ENCODE peak calls at places on chromosomes 6 and 20, in eight cellular contexts. V is activated T-cell treated with anti-CD3 and anti-CD28 coated beads for 24 hours; J is EH; O is activated CD4-positive, CD25-positive, alpha-beta regulatory T cell; N is gastrocnemius medialis; M is stimulated activated CD8-positive, alpha-beta memory T cell treated with anti-CD3 and anti-CD28 coated beads, Interleukin-15, amount 100 ng/mL, for 1 hour; R is memory B cell; D is activated CD4-positive, alpha-beta T cell treated with anti-CD3 and anti-CD28 coated beads, Interleukin-2, amount 10 ng/mL, durations not matched to agents 7 days and 5 days. H is an unnamed sample.

GRCh38 chr20:33076662-33077398 is 2.6 kb upstream of the BPIFB4 start:
- DNase-seq in V (no peak), J (no peak), O (no peak), N (no peak), M (no peak), R (no peak), D (peak), H (no peak)

GRCh38 chr6:142074516-142074915 is 58.2 kb upstream of the GJE1 start:
- DNase-seq in V (no peak), J (no peak), O (no peak), N (no peak), M (no peak), R (no peak), D (no peak), H (no peak)

GRCh38 chr6:170043881-170044790 is 246.7 kb downstream of the DLL1 start:
- DNase-seq in V (no peak), J (no peak), O (no peak), N (peak), M (no peak), R (no peak), D (no peak), H (no peak)

GRCh38 chr20:50146732-50147662 is 6.5 kb downstream of the PEDS1 start:
- DNase-seq in V (peak), J (peak), O (peak), N (peak), M (peak), R (peak), D (peak), H (peak)

GRCh38 chr20:59771506-59772372 is 161.7 kb downstream of the SYCP2 start:
- DNase-seq in V (no peak), J (no peak), O (no peak), N (no peak), M (no peak), R (no peak), D (no peak), H (no peak)

GRCh38 chr6:125765944-125766343 is 16.5 kb downstream of the HEY2 start:
- DNase-seq in V (no peak), J (no peak), O (no peak), N (no peak), M (no peak), R (no peak), D (no peak), H (no peak)

GRCh38 chr6:148835920-148836441 is 89.2 kb downstream of the UST start:
- DNase-seq in V (peak), J (peak), O (peak), N (no peak), M (no peak), R (no peak), D (no peak), H (no peak)

GRCh38 chr6:34531580-34532201 is 24.4 kb downstream of the SPDEF start:
- DNase-seq in V (peak), J (no peak), O (no peak), N (peak), M (no peak), R (no peak), D (peak), H (no peak)

GRCh38 chr20:14580426-14581074 is 243.1 kb upstream of the FLRT3 start:
- DNase-seq in V (no peak), J (no peak), O (no peak), N (no peak), M (no peak), R (no peak), D (no peak), H (no peak)

GRCh38 chr20:1396702-1397101 is 3.8 kb upstream of the FKBP1A start:
- DNase-seq in V (no peak), J (no peak), O (no peak), N (no peak), M (no peak), R (no peak), D (no peak), H (no peak)

GRCh38 chr20:38217791-38218565 is 42.6 kb downstream of the KIAA1755 start:
- DNase-seq in V (no peak), J (peak), O (no peak), N (peak), M (no peak), R (no peak), D (no peak), H (no peak)

GRCh38 chr6:2448826-2449571 is 203.6 kb upstream of the GMDS start:
- DNase-seq in V (no peak), J (peak), O (no peak), N (no peak), M (no peak), R (no peak), D (peak), H (peak)

GRCh38 chr20:51014797-51015722 is 7.8 kb downstream of the KCNG1 start:
- DNase-seq in V (peak), J (peak), O (no peak), N (no peak), M (no peak), R (no peak), D (peak), H (no peak)

GRCh38 chr20:8148501-8148900 is 16.4 kb downstream of the PLCB1 start:
- DNase-seq in V (no peak), J (peak), O (no peak), N (no peak), M (no peak), R (no peak), D (no peak), H (no peak)

GRCh38 chr6:83055366-83055964 is 10.2 kb downstream of the UBE3D start:
- DNase-seq in V (no peak), J (peak), O (peak), N (no peak), M (no peak), R (peak), D (peak), H (peak)

GRCh38 chr20:19868383-19868782 is 110.3 kb downstream of the RIN2 start:
- DNase-seq in V (no peak), J (no peak), O (no peak), N (no peak), M (no peak), R (no peak), D (no peak), H (no peak)

GRCh38 chr20:57294558-57294957 is 28.1 kb upstream of the BMP7 start:
- DNase-seq in V (no peak), J (no peak), O (no peak), N (no peak), M (no peak), R (no peak), D (no peak), H (no peak)

GRCh38 chr20:31842471-31843157 is 2.8 kb downstream of the FOXS1 start:
- DNase-seq in V (no peak), J (peak), O (no peak), N (no peak), M (no peak), R (no peak), D (no peak), H (no peak)

GRCh38 chr6:113879186-113880096 is 22.3 kb downstream of the MARCKS start:
- DNase-seq in V (no peak), J (peak), O (no peak), N (peak), M (no peak), R (peak), D (no peak), H (peak)

GRCh38 chr20:25023316-25023715 is 30.8 kb upstream of the APMAP start:
- DNase-seq in V (no peak), J (no peak), O (no peak), N (peak), M (no peak), R (no peak), D (no peak), H (no peak)

GRCh38 chr6:34476048-34476328 is 10.1 kb downstream of the PACSIN1 start:
- DNase-seq in V (no peak), J (no peak), O (no peak), N (no peak), M (no peak), R (no peak), D (no peak), H (no peak)

GRCh38 chr6:140107216-140107615 is 732.8 kb upstream of the CITED2 start:
- DNase-seq in V (no peak), J (peak), O (no peak), N (no peak), M (no peak), R (no peak), D (no peak), H (no peak)

GRCh38 chr6:13406781-13407180 is 78.4 kb upstream of the TBC1D7 start:
- DNase-seq in V (no peak), J (peak), O (no peak), N (no peak), M (no peak), R (no peak), D (no peak), H (peak)

GRCh38 chr6:135936606-135937005 is 85.1 kb downstream of the PDE7B start:
- DNase-seq in V (no peak), J (peak), O (no peak), N (no peak), M (no peak), R (no peak), D (no peak), H (no peak)

GRCh38 chr6:142377112-142377848 is 75.5 kb downstream of the ADGRG6 start:
- DNase-seq in V (no peak), J (peak), O (no peak), N (no peak), M (no peak), R (no peak), D (no peak), H (no peak)